ENCODE peak calls at places on chromosomes 6 and 20, in seven cellular contexts. I is psoas muscle; P is uterus; N is CD4-positive, CD25-positive, alpha-beta regulatory T cell; T is ascending aorta; K is GM23338; C is pancreas. S is an unnamed sample.

GRCh38 chr6:163349001-163349680 is 65.4 kb upstream of the QKI start:
- DNase-seq in I (no peak), P (no peak), N (no peak), T (no peak), K (no peak), C (no peak), S (no peak)

GRCh38 chr6:137015943-137016342 is 28.8 kb downstream of the IL20RA start:
- DNase-seq in I (no peak), P (no peak), N (no peak), T (no peak), K (no peak), C (no peak), S (no peak)

GRCh38 chr6:126773122-126773805 is 345.2 kb upstream of the RSPO3 start:
- DNase-seq in I (no peak), P (no peak), N (no peak), T (no peak), K (peak; percentile 45), C (no peak), S (no peak)

GRCh38 chr20:3165473-3166337 is 6.0 kb upstream of the FASTKD5 start:
- DNase-seq in I (peak; percentile 69), P (peak; percentile 37), N (no peak), T (no peak), K (no peak), C (no peak), S (no peak)

GRCh38 chr6:89575562-89575960 is 63.0 kb downstream of the LYRM2 start:
- DNase-seq in I (no peak), P (no peak), N (no peak), T (no peak), K (no peak), C (no peak), S (no peak)

GRCh38 chr6:47075168-47075567 is 33.0 kb upstream of the ADGRF1 start:
- DNase-seq in I (no peak), P (no peak), N (no peak), T (no peak), K (no peak), C (no peak), S (no peak)

GRCh38 chr6:90431521-90432407 is 135.1 kb upstream of the BACH2 start:
- DNase-seq in I (no peak), P (no peak), N (no peak), T (no peak), K (no peak), C (no peak), S (no peak)

GRCh38 chr20:14481863-14482262 is 144.5 kb upstream of the FLRT3 start:
- DNase-seq in I (no peak), P (no peak), N (no peak), T (no peak), K (no peak), C (no peak), S (no peak)

GRCh38 chr20:53238121-53238660 is 266.0 kb downstream of the TSHZ2 start:
- DNase-seq in I (no peak), P (no peak), N (no peak), T (no peak), K (no peak), C (no peak), S (no peak)

GRCh38 chr6:117506180-117506835 is 23.8 kb downstream of the DCBLD1 start:
- DNase-seq in I (no peak), P (no peak), N (no peak), T (no peak), K (peak; percentile 28), C (no peak), S (no peak)

GRCh38 chr6:101722991-101723579 is 329.6 kb downstream of the GRIK2 start:
- DNase-seq in I (no peak), P (no peak), N (no peak), T (no peak), K (no peak), C (no peak), S (no peak)

GRCh38 chr6:17281497-17282481 is 628 bp downstream of the RBM24 start:
- DNase-seq in I (no peak), P (peak; percentile 33), N (no peak), T (no peak), K (peak; percentile 66), C (no peak), S (no peak)

GRCh38 chr20:49896204-49896603 is 19.1 kb downstream of the SPATA2 start:
- DNase-seq in I (no peak), P (no peak), N (no peak), T (no peak), K (no peak), C (no peak), S (no peak)

GRCh38 chr6:90870561-90870960 is 283.7 kb upstream of the MAP3K7 start:
- DNase-seq in I (no peak), P (no peak), N (no peak), T (no peak), K (no peak), C (no peak), S (no peak)

GRCh38 chr20:62699741-62700140 is 8.9 kb upstream of the NTSR1 start:
- DNase-seq in I (no peak), P (no peak), N (no peak), T (no peak), K (no peak), C (no peak), S (no peak)

GRCh38 chr20:63073051-63073737 is 66.4 kb upstream of the BHLHE23 start:
- DNase-seq in I (peak; percentile 40), P (no peak), N (no peak), T (no peak), K (no peak), C (no peak), S (no peak)

GRCh38 chr6:21005816-21006553 is 471.7 kb downstream of the CDKAL1 start:
- DNase-seq in I (no peak), P (no peak), N (no peak), T (no peak), K (no peak), C (no peak), S (no peak)

GRCh38 chr6:335572-335971 is 43.3 kb downstream of the DUSP22 start:
- DNase-seq in I (no peak), P (no peak), N (no peak), T (no peak), K (no peak), C (no peak), S (no peak)

GRCh38 chr6:338815-339262 is 46.6 kb downstream of the DUSP22 start:
- DNase-seq in I (no peak), P (no peak), N (no peak), T (no peak), K (no peak), C (no peak), S (no peak)

GRCh38 chr6:336159-337114 is 44.1 kb downstream of the DUSP22 start:
- DNase-seq in I (no peak), P (no peak), N (peak; percentile 30), T (no peak), K (no peak), C (no peak), S (no peak)

GRCh38 chr6:339480-339879 is 47.2 kb downstream of the DUSP22 start:
- DNase-seq in I (no peak), P (no peak), N (no peak), T (no peak), K (no peak), C (no peak), S (no peak)

DNA sequence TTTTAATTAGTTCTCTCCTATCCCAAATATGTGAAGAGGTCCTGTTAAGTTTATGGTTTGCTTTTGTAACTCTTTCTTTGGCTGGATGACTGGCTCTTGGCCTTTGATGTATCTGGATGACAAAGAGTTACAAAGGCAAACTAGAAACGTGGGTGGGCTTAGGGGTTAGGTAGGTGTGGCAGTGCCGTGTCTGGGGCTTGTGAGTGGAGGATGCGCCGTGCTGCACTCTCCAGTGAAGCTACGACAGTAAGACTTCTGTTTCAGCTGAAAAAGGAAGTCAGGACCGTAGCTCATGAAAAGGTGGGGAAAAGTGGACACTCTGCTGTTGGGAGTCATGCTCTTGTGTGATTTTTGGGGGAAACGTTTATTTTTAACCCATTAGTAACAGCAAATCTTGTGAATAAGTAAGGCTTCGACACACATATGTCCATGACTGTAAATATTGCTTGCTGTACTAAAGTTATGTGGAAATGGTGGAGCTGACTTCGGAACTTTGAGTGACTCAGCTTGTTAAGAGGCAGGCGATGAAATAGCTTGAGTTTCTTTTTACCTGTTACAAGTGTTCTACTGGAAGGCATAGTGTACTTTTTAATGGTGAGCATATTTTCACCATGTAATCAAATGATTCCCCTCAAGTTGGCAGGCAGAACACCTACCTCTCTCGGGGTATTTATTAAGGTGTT is 45.6 kb downstream of the DUSP22 start:
- DNase-seq in I (no peak), P (no peak), N (no peak), T (no peak), K (no peak), C (no peak), S (no peak)
- H3K4me1 ChIP-seq in I (peaks cover 21% of the 10 kb centered on the region), P (no peaks in the 10 kb centered on the region), N (peaks cover 42% of the 10 kb centered on the region), T (no peaks in the 10 kb centered on the region), K (no peaks in the 10 kb centered on the region), C (no peaks in the 10 kb centered on the region), S (peaks cover 23% of the 10 kb centered on the region)

DNA sequence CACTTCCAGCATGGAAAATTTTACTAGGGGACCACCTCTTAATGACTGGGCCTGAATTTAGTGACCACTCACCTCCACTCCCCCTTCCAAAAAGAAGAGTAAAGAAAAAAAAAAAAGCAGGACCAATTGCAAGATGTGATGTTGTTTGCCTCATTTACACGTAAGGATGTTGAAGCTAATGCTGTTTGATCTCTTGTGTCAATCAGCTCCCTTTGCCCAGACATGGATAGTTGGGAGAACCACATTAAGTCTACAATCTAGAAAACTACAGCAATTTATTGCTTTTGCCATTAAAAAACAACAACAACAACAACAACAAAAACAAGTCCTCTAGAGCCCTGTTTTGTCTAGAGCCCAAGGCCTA is 11.0 kb upstream of the DSTN start:
- DNase-seq in I (no peak), P (no peak), N (no peak), T (no peak), K (no peak), C (no peak), S (no peak)
- H3K4me1 ChIP-seq in I (peaks cover 6% of the 10 kb centered on the region), P (peaks cover 19% of the 10 kb centered on the region), N (no peaks in the 10 kb centered on the region), T (peaks cover 65% of the 10 kb centered on the region), K (peaks cover 26% of the 10 kb centered on the region), C (peaks cover 19% of the 10 kb centered on the region), S (peaks cover 3% of the 10 kb centered on the region)

DNA sequence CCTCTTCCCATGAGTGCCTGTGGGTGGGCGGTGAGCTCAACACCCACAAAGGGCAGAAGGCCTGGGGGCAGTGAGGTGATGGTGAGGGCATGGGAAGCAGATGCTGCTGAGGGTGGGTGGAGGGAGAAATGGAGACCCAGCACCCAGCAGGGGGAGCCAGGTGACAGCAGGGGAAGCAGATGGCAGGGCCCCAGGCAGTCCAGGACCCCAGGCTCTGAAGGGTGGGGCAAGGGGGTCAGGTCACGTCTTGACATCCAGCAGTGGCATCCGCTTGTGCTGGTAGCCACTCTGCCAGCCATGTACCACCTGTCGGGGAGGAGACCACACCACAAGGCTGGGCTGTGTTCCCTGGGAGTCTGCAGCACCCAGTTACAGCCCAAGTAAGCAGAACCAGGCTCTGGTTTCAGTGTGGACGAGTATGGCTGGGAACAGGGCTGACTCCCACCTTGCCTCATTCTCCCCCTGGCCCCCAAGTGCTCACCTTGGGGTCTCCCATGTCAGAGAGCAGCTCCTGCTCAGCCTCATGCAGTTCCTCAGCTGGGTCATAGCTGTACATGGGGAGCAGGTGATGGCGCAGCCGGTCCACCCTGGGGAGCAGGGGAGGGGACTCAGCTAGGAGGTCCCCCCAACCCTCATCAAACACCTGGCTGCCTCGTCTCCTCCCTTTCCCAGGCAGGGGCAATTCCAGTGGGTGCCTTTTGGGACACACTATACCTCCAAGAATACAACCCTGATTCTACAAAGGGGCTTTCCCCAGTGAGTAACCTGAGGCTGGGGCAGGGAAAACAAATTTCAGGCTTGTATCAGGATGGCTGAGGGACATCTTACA is 2.0 kb downstream of the SMIM29 start:
- DNase-seq in I (peak; percentile 68), P (no peak), N (peak; percentile 34), T (no peak), K (peak; percentile 80), C (no peak), S (no peak)
- H3K4me1 ChIP-seq in I (peaks cover 32% of the 10 kb centered on the region), P (peaks cover 11% of the 10 kb centered on the region), N (peaks cover 29% of the 10 kb centered on the region), T (peaks cover 26% of the 10 kb centered on the region), K (peaks cover 30% of the 10 kb centered on the region), C (no peaks in the 10 kb centered on the region), S (peaks cover 10% of the 10 kb centered on the region)

GRCh38 chr20:2112910-2113309 is 11.3 kb downstream of the STK35 start:
- DNase-seq in I (no peak), P (no peak), N (no peak), T (no peak), K (no peak), C (no peak), S (no peak)
- H3K4me1 ChIP-seq in I (peaks cover 41% of the 10 kb centered on the region), P (peaks cover 22% of the 10 kb centered on the region), N (peaks cover 62% of the 10 kb centered on the region), T (peaks cover 20% of the 10 kb centered on the region), K (no peaks in the 10 kb centered on the region), C (peaks cover 14% of the 10 kb centered on the region), S (peaks cover 23% of the 10 kb centered on the region)

S was measured in lung.